ENCODE peak calls at places on chromosomes 12 and 14, in ten cellular contexts. One of them, this sample, is unnamed. For H3K36me3, the result is how much of the 10 kb centered on the place peaks cover.

GRCh38 chr12:120211243-120211903 is 10.5 kb upstream of the RPLP0 start:
- DNase-seq in cardiac muscle cell: no peak
- DNase-seq in tibial artery: no peak
- DNase-seq in kidney: peak
- DNase-seq in CD8-positive, alpha-beta T cell: no peak
- DNase-seq in mesendoderm: no peak
- DNase-seq in CD8-positive, alpha-beta memory T cell: no peak
- DNase-seq in effector memory CD4-positive, alpha-beta T cell: no peak
- DNase-seq in neuronal stem cell: no peak
- DNase-seq in lower lobe of right lung: no peak
- DNase-seq in this sample: no peak

GRCh38 chr14:61753631-61754030 is 8.6 kb upstream of the SNAPC1 start:
- DNase-seq in tibial artery: no peak
- DNase-seq in mesendoderm: peak
- DNase-seq in effector memory CD4-positive, alpha-beta T cell: no peak
- DNase-seq in kidney: no peak
- DNase-seq in CD8-positive, alpha-beta memory T cell: no peak
- DNase-seq in neuronal stem cell: no peak
- DNase-seq in cardiac muscle cell: peak
- DNase-seq in CD8-positive, alpha-beta T cell: no peak
- DNase-seq in lower lobe of right lung: no peak
- DNase-seq in this sample: no peak

GRCh38 chr14:74920281-74920680 is 2.8 kb downstream of the RPS6KL1 start:
- DNase-seq in CD8-positive, alpha-beta T cell: no peak
- DNase-seq in CD8-positive, alpha-beta memory T cell: no peak
- DNase-seq in tibial artery: no peak
- DNase-seq in mesendoderm: no peak
- DNase-seq in lower lobe of right lung: no peak
- DNase-seq in kidney: no peak
- DNase-seq in effector memory CD4-positive, alpha-beta T cell: no peak
- DNase-seq in neuronal stem cell: no peak
- DNase-seq in cardiac muscle cell: no peak
- DNase-seq in this sample: no peak

GRCh38 chr14:76181546-76181945 is 29.8 kb downstream of the GPATCH2L start:
- DNase-seq in tibial artery: no peak
- DNase-seq in CD8-positive, alpha-beta T cell: no peak
- DNase-seq in lower lobe of right lung: no peak
- DNase-seq in neuronal stem cell: no peak
- DNase-seq in mesendoderm: peak
- DNase-seq in kidney: no peak
- DNase-seq in CD8-positive, alpha-beta memory T cell: no peak
- DNase-seq in effector memory CD4-positive, alpha-beta T cell: no peak
- DNase-seq in cardiac muscle cell: no peak
- DNase-seq in this sample: no peak

GRCh38 chr12:630656-631632 is 32.3 kb downstream of the NINJ2 start:
- DNase-seq in effector memory CD4-positive, alpha-beta T cell: peak
- DNase-seq in mesendoderm: peak
- DNase-seq in cardiac muscle cell: no peak
- DNase-seq in kidney: peak
- DNase-seq in CD8-positive, alpha-beta memory T cell: peak
- DNase-seq in CD8-positive, alpha-beta T cell: peak
- DNase-seq in neuronal stem cell: no peak
- DNase-seq in tibial artery: peak
- DNase-seq in lower lobe of right lung: peak
- DNase-seq in this sample: no peak

GRCh38 chr12:93322784-93323183 is 54.9 kb upstream of the NUDT4 start:
- DNase-seq in kidney: no peak
- DNase-seq in cardiac muscle cell: no peak
- DNase-seq in neuronal stem cell: no peak
- DNase-seq in effector memory CD4-positive, alpha-beta T cell: no peak
- DNase-seq in CD8-positive, alpha-beta memory T cell: no peak
- DNase-seq in CD8-positive, alpha-beta T cell: no peak
- DNase-seq in tibial artery: no peak
- DNase-seq in mesendoderm: peak
- DNase-seq in lower lobe of right lung: no peak
- DNase-seq in this sample: no peak

GRCh38 chr14:41873379-41874034 is 266.8 kb downstream of the LRFN5 start:
- DNase-seq in kidney: no peak
- DNase-seq in neuronal stem cell: no peak
- DNase-seq in effector memory CD4-positive, alpha-beta T cell: no peak
- DNase-seq in lower lobe of right lung: no peak
- DNase-seq in tibial artery: no peak
- DNase-seq in cardiac muscle cell: no peak
- DNase-seq in CD8-positive, alpha-beta T cell: no peak
- DNase-seq in CD8-positive, alpha-beta memory T cell: no peak
- DNase-seq in mesendoderm: peak
- DNase-seq in this sample: no peak

GRCh38 chr14:25411933-25412757 is 362.2 kb upstream of the STXBP6 start:
- DNase-seq in lower lobe of right lung: no peak
- DNase-seq in neuronal stem cell: peak
- DNase-seq in tibial artery: no peak
- DNase-seq in kidney: no peak
- DNase-seq in mesendoderm: peak
- DNase-seq in cardiac muscle cell: no peak
- DNase-seq in effector memory CD4-positive, alpha-beta T cell: no peak
- DNase-seq in CD8-positive, alpha-beta T cell: no peak
- DNase-seq in CD8-positive, alpha-beta memory T cell: no peak
- DNase-seq in this sample: no peak

GRCh38 chr12:106341086-106341879 is 16.3 kb upstream of the POLR3B start:
- DNase-seq in mesendoderm: no peak
- DNase-seq in lower lobe of right lung: no peak
- DNase-seq in CD8-positive, alpha-beta T cell: no peak
- DNase-seq in neuronal stem cell: no peak
- DNase-seq in kidney: no peak
- DNase-seq in CD8-positive, alpha-beta memory T cell: no peak
- DNase-seq in effector memory CD4-positive, alpha-beta T cell: no peak
- DNase-seq in tibial artery: no peak
- DNase-seq in cardiac muscle cell: peak
- DNase-seq in this sample: no peak

DNA sequence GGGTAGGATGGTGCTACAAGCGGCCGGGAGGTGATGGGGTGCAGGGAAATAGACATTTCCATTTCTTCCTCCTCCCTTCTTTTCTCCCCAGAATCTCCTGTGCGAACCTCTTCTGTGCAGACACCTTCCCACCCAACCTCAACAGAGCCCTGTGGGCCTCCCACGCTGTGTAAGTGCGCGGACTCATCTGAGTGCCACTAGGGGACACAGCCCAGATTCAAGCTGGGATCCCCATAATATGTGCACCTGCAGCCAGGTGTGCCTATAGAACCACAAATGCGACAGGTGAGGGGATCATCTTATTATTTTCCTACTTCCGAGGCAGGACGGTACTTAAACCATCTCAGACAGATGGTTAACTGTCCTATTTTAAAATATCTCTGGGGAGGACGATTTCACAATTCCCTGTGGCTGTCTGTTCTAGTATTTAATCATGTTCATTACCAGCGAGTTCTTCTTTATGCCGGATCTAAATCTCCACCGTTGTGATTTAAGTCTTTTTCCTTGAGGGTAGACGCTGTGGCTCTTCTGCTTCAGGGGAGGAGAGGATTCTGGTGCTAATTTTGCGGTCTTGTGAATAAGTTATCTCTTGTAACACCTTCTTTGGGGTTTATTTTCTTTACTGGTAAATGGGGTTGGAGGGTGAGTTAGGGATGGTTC is 17.2 kb upstream of the CACNA1C start:
- DNase-seq in tibial artery: no peak
- DNase-seq in mesendoderm: no peak
- DNase-seq in kidney: no peak
- DNase-seq in CD8-positive, alpha-beta T cell: no peak
- DNase-seq in effector memory CD4-positive, alpha-beta T cell: no peak
- DNase-seq in CD8-positive, alpha-beta memory T cell: peak
- DNase-seq in lower lobe of right lung: no peak
- DNase-seq in cardiac muscle cell: no peak
- DNase-seq in neuronal stem cell: no peak
- DNase-seq in this sample: no peak
- H3K4me3 ChIP-seq in tibial artery: peak
- H3K4me3 ChIP-seq in mesendoderm: no peak
- H3K4me3 ChIP-seq in kidney: peak
- H3K4me3 ChIP-seq in CD8-positive, alpha-beta T cell: peak
- H3K4me3 ChIP-seq in effector memory CD4-positive, alpha-beta T cell: peak
- H3K4me3 ChIP-seq in CD8-positive, alpha-beta memory T cell: peak
- H3K4me3 ChIP-seq in lower lobe of right lung: peak
- H3K4me3 ChIP-seq in cardiac muscle cell: no peak
- H3K4me3 ChIP-seq in neuronal stem cell: peak
- H3K4me3 ChIP-seq in this sample: peak

GRCh38 chr12:12153596-12153995 is 82.9 kb downstream of the BCL2L14 start:
- DNase-seq in CD8-positive, alpha-beta memory T cell: no peak
- DNase-seq in lower lobe of right lung: no peak
- DNase-seq in effector memory CD4-positive, alpha-beta T cell: no peak
- DNase-seq in kidney: no peak
- DNase-seq in CD8-positive, alpha-beta T cell: no peak
- DNase-seq in tibial artery: no peak
- DNase-seq in cardiac muscle cell: no peak
- DNase-seq in neuronal stem cell: no peak
- DNase-seq in mesendoderm: peak
- DNase-seq in this sample: no peak
- H3K36me3 ChIP-seq in CD8-positive, alpha-beta memory T cell: under half
- H3K36me3 ChIP-seq in lower lobe of right lung: under half
- H3K36me3 ChIP-seq in effector memory CD4-positive, alpha-beta T cell: under half
- H3K36me3 ChIP-seq in kidney: under half
- H3K36me3 ChIP-seq in CD8-positive, alpha-beta T cell: under half
- H3K36me3 ChIP-seq in tibial artery: under half
- H3K36me3 ChIP-seq in cardiac muscle cell: under half
- H3K36me3 ChIP-seq in neuronal stem cell: half or more
- H3K36me3 ChIP-seq in mesendoderm: under half
- H3K36me3 ChIP-seq in this sample: under half

GRCh38 chr14:37583358-37584210 is 11.5 kb downstream of the FOXA1 start:
- DNase-seq in CD8-positive, alpha-beta memory T cell: no peak
- DNase-seq in cardiac muscle cell: no peak
- DNase-seq in mesendoderm: peak
- DNase-seq in kidney: peak
- DNase-seq in CD8-positive, alpha-beta T cell: no peak
- DNase-seq in lower lobe of right lung: peak
- DNase-seq in tibial artery: no peak
- DNase-seq in neuronal stem cell: no peak
- DNase-seq in effector memory CD4-positive, alpha-beta T cell: no peak
- DNase-seq in this sample: no peak

GRCh38 chr14:37584211-37585100 is 10.6 kb downstream of the FOXA1 start:
- DNase-seq in cardiac muscle cell: no peak
- DNase-seq in mesendoderm: no peak
- DNase-seq in tibial artery: no peak
- DNase-seq in effector memory CD4-positive, alpha-beta T cell: no peak
- DNase-seq in CD8-positive, alpha-beta T cell: no peak
- DNase-seq in lower lobe of right lung: no peak
- DNase-seq in CD8-positive, alpha-beta memory T cell: no peak
- DNase-seq in kidney: peak
- DNase-seq in neuronal stem cell: no peak
- DNase-seq in this sample: no peak

GRCh38 chr14:37585971-37586759 is 8.9 kb downstream of the FOXA1 start:
- DNase-seq in neuronal stem cell: no peak
- DNase-seq in tibial artery: no peak
- DNase-seq in effector memory CD4-positive, alpha-beta T cell: no peak
- DNase-seq in kidney: no peak
- DNase-seq in lower lobe of right lung: no peak
- DNase-seq in mesendoderm: peak
- DNase-seq in CD8-positive, alpha-beta memory T cell: no peak
- DNase-seq in CD8-positive, alpha-beta T cell: no peak
- DNase-seq in cardiac muscle cell: no peak
- DNase-seq in this sample: no peak

GRCh38 chr14:37586783-37587428 is 8.1 kb downstream of the FOXA1 start:
- DNase-seq in mesendoderm: no peak
- DNase-seq in CD8-positive, alpha-beta memory T cell: no peak
- DNase-seq in CD8-positive, alpha-beta T cell: no peak
- DNase-seq in cardiac muscle cell: no peak
- DNase-seq in lower lobe of right lung: no peak
- DNase-seq in tibial artery: no peak
- DNase-seq in effector memory CD4-positive, alpha-beta T cell: no peak
- DNase-seq in kidney: no peak
- DNase-seq in neuronal stem cell: no peak
- DNase-seq in this sample: no peak

DNA sequence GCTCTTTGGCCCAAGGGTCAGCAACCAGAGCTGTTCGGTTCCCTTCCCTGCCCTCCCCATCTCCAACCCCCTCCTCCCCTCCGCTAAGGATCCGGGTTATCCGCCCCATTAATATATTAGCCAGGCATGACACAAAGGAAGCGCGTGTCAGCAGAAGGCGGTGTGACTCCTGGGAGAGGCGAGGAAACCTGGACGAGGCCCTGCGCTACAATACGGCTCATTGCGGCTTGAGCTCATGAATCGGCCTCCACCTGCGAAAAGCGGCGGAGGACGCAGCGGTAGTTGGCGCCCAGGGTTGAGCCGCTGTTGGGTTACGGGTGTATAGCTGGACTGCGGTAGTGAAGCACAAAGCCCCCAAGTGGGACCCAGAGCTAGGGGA is 10.0 kb downstream of the FOXA1 start:
- DNase-seq in neuronal stem cell: no peak
- DNase-seq in mesendoderm: peak
- DNase-seq in lower lobe of right lung: no peak
- DNase-seq in kidney: no peak
- DNase-seq in cardiac muscle cell: no peak
- DNase-seq in effector memory CD4-positive, alpha-beta T cell: no peak
- DNase-seq in CD8-positive, alpha-beta T cell: no peak
- DNase-seq in tibial artery: no peak
- DNase-seq in CD8-positive, alpha-beta memory T cell: no peak
- DNase-seq in this sample: no peak
- H3K27ac ChIP-seq in neuronal stem cell: no peak
- H3K27ac ChIP-seq in mesendoderm: no peak
- H3K27ac ChIP-seq in lower lobe of right lung: peak
- H3K27ac ChIP-seq in kidney: no peak
- H3K27ac ChIP-seq in cardiac muscle cell: no peak
- H3K27ac ChIP-seq in effector memory CD4-positive, alpha-beta T cell: no peak
- H3K27ac ChIP-seq in CD8-positive, alpha-beta T cell: no peak
- H3K27ac ChIP-seq in tibial artery: no peak
- H3K27ac ChIP-seq in CD8-positive, alpha-beta memory T cell: no peak
- H3K27ac ChIP-seq in this sample: no peak

DNA sequence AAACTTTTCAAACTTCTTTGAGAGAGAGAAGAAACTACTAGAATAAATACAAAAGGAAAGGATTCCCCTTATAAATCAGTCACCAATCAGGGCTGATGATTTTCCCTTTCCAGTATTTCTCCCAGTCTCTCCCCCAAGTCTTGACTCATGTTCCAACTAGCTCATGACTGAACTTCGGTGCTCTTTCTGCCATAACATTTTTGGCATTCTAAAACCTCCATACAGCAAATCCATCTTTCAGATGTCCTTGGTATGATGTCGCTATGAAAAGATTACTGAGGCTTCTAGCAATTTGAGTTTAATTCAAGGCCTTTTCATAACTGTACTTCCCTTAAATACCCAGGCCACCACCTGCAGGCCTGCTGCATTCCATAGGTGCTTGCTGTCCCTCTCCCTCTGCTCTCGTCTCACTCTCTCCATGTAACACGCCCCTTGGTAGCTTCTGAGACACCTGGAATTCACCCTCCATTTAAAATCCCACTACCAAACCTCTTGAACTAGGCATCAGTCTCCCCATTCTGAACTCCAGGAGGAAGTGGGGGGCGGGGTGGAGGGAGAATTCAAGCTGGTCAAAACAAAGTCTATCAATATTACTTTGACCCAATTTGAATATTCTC is 2.4 kb downstream of the PRKD1 start:
- DNase-seq in tibial artery: no peak
- DNase-seq in neuronal stem cell: no peak
- DNase-seq in CD8-positive, alpha-beta T cell: no peak
- DNase-seq in CD8-positive, alpha-beta memory T cell: no peak
- DNase-seq in effector memory CD4-positive, alpha-beta T cell: no peak
- DNase-seq in mesendoderm: peak
- DNase-seq in kidney: no peak
- DNase-seq in cardiac muscle cell: no peak
- DNase-seq in lower lobe of right lung: no peak
- DNase-seq in this sample: no peak
- H3K4me3 ChIP-seq in tibial artery: peak
- H3K4me3 ChIP-seq in neuronal stem cell: no peak
- H3K4me3 ChIP-seq in CD8-positive, alpha-beta T cell: no peak
- H3K4me3 ChIP-seq in CD8-positive, alpha-beta memory T cell: no peak
- H3K4me3 ChIP-seq in effector memory CD4-positive, alpha-beta T cell: no peak
- H3K4me3 ChIP-seq in mesendoderm: no peak
- H3K4me3 ChIP-seq in kidney: peak
- H3K4me3 ChIP-seq in cardiac muscle cell: peak
- H3K4me3 ChIP-seq in lower lobe of right lung: peak
- H3K4me3 ChIP-seq in this sample: no peak

This sample was measured in ovary.